ENCODE peak calls at places on chromosomes 6 and 20, in four cellular contexts. R is HepG2, B is GM12878, G is H1. V is an unnamed sample. For H3K4me1, the result is how much of the 10 kb centered on the place peaks cover.

GRCh38 chr6:74899416-74899815 is 306.4 kb downstream of the COL12A1 start:
- DNase-seq in B (no peak), R (peak), G (no peak), V (no peak)

GRCh38 chr6:106165885-106166485 is 79.8 kb downstream of the PRDM1 start:
- DNase-seq in G (no peak), B (no peak), R (peak), V (no peak)

GRCh38 chr6:15569035-15569995 is 93.5 kb downstream of the DTNBP1 start:
- DNase-seq in R (no peak), G (no peak), B (no peak), V (no peak)

GRCh38 chr6:41059569-41059968 is 6.6 kb downstream of the APOBEC2 start:
- DNase-seq in G (no peak), B (no peak), R (no peak), V (no peak)

GRCh38 chr6:36099872-36100483 is 30.3 kb upstream of the MAPK13 start:
- DNase-seq in B (no peak), R (no peak), G (no peak), V (no peak)

GRCh38 chr20:8161262-8162071 is 29.4 kb downstream of the PLCB1 start:
- DNase-seq in R (no peak), G (no peak), B (no peak), V (no peak)

GRCh38 chr6:157944983-157945931 is 36.4 kb upstream of the SYNJ2 start:
- DNase-seq in G (no peak), R (no peak), B (no peak), V (no peak)

GRCh38 chr6:79617521-79617941 is 13.6 kb upstream of the SH3BGRL2 start:
- DNase-seq in R (peak), G (no peak), B (no peak), V (no peak)

GRCh38 chr20:37384683-37385174 is 38.8 kb downstream of the SRC start:
- DNase-seq in R (no peak), G (peak), B (no peak), V (no peak)

GRCh38 chr20:1912056-1912455 is 16.8 kb downstream of the SIRPA start:
- DNase-seq in G (no peak), B (no peak), R (no peak), V (no peak)

GRCh38 chr6:169958510-169958909 is 207.1 kb downstream of the ERMARD start:
- DNase-seq in G (no peak), B (no peak), R (no peak), V (no peak)

GRCh38 chr6:56314683-56315523 is 67.5 kb upstream of the COL21A1 start:
- DNase-seq in G (peak), B (no peak), R (peak), V (peak)

GRCh38 chr6:125858427-125859320 is 67.9 kb downstream of the NCOA7 start:
- DNase-seq in G (peak), B (no peak), R (peak), V (peak)

GRCh38 chr6:42334870-42335269 is 116.9 kb downstream of the TRERF1 start:
- DNase-seq in R (no peak), G (no peak), B (no peak), V (no peak)

GRCh38 chr6:169212436-169212835 is 41.2 kb downstream of the THBS2 start:
- DNase-seq in R (no peak), B (no peak), G (no peak), V (no peak)

DNA sequence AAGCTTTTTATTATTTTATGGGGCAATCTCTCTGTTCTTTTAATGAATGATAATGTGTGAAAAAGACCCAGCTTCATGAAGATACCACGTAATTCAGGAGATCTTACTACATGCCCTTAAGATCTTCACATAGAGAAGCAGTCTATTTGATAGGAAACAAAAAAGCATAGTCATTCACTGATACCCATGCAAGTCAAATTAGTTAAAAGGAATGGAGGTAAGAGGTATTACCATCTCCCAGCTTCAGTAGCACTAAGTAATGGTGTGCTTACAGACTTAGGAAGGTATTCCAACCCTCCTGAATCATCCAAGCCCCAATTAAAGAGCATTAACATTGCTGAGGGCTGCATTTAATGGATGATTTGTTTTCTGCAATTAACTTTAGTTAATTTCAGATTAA is 364.7 kb downstream of the SYNE1 start:
- DNase-seq in R (no peak), G (no peak), B (no peak), V (no peak)
- H3K4me3 ChIP-seq in R (no peak), G (no peak), B (no peak), V (no peak)

DNA sequence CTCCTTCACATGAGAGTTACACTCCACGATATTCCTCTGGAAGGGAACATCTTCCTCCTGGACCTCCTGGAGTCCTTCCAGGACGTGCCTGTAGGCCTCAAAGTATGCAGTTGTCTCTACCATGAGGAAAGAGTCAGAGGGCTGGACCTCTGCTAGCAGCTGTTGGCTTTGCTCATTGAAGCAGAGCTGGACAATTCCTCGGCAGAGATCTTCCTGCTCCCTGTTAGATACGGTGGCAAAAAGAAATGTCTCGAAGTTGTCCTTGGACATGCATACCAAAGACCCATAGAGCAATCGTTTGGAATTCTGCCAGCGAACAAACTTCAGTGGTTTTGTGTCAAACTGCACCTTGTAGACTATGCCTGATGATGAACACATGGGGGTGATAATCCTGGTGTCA is 7.7 kb downstream of the ZNFX1 start:
- DNase-seq in R (no peak), G (no peak), B (no peak), V (no peak)
- H3K4me1 ChIP-seq in R (half or more), G (under half), B (under half), V (under half)

DNA sequence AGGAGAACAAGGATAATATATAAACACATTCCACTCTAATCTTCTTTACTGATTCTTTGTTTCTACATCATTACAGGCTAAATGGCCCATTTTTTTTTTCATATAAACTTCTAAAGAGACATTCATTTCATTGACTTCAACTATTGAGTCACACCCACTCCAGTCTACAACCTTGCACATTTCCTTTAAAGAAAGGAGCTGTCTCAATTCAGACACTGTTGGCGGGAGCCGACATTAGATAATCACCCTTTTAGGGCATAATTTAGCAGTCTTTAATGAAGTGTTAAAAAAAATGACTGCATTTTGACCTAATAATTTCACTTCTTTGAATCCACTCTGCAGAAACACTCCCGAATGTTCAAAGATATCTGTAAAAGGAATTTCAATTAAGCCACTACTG is 1.6 kb downstream of the EPM2A start:
- DNase-seq in R (no peak), B (no peak), G (no peak), V (no peak)
- TF ChIP-seq SUZ12 in R (no peak), B (no peak), G (no peak), V (no peak)

GRCh38 chr6:31548423-31548873 is 1.0 kb downstream of the NFKBIL1 start:
- DNase-seq in B (no peak), R (no peak), G (no peak), V (no peak)
- H3K4me3 ChIP-seq in B (peak), R (peak), G (no peak), V (peak)

DNA sequence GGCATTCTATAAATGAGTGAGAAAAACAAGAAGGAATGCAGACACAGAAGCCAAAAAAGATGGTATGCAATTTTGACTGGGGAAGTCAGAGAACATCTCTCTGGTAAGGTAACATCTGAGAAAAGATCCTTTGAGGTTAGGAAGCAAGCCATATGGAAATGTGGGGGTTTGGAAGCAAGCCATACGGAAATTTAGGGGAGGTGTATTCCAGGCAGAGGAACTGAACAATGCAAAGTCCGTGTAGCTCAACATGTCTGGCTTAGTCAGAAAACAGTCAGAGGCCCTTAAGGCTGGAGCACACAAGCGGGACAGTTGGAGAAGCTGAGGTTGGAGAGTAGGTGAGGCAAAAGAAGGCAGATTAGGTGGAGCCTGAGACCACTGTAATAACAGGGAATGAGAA is 35.3 kb downstream of the RALGAPA2 start:
- DNase-seq in G (no peak), B (no peak), R (no peak), V (no peak)
- H3K4me1 ChIP-seq in G (under half), B (under half), R (under half), V (under half)

GRCh38 chr6:138546733-138547185 is 47.5 kb upstream of the NHSL1 start:
- DNase-seq in R (peak), B (no peak), G (no peak), V (no peak)
- TF ChIP-seq SUZ12 in R (no peak), B (no peak), G (no peak), V (no peak)

GRCh38 chr20:34798871-34799270 is 26.6 kb downstream of the NCOA6 start:
- DNase-seq in B (no peak), R (no peak), G (no peak), V (no peak)
- H3K4me3 ChIP-seq in B (no peak), R (no peak), G (no peak), V (no peak)

GRCh38 chr6:7924867-7925266 is 14.3 kb upstream of the TXNDC5 start:
- DNase-seq in R (no peak), G (no peak), B (no peak), V (no peak)

GRCh38 chr6:7921071-7921470 is 10.5 kb upstream of the TXNDC5 start:
- DNase-seq in R (no peak), B (no peak), G (no peak), V (no peak)

GRCh38 chr6:7921582-7922199 is 11.1 kb upstream of the TXNDC5 start:
- DNase-seq in G (no peak), B (no peak), R (no peak), V (no peak)

GRCh38 chr6:7920425-7920824 is 9.8 kb upstream of the TXNDC5 start:
- DNase-seq in R (no peak), G (no peak), B (no peak), V (no peak)

DNA sequence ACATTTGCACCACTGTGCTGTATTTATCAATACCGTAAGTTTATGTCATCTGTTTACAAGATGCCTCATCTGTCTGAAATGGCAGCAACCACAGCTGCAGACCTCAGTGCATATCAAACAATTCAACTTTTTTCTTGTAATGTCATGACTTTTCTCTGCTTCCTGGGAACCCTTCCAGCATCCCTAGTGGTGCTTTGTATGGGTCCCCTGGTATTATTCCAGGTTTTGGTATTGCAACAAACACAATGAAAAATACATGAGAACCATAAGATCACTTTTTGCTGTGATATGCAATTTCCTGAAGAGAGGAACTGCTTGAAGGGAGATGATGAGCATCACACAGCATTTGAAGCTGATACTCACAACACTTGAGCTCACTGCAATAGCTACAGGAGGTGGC is 12.0 kb upstream of the TXNDC5 start:
- DNase-seq in B (no peak), R (no peak), G (no peak), V (no peak)
- H3K4me1 ChIP-seq in B (under half), R (under half), G (under half), V (under half)

GRCh38 chr6:73774311-73774766 is 78.3 kb downstream of the CD109 start:
- DNase-seq in B (peak), R (no peak), G (no peak), V (no peak)
- TF ChIP-seq SUZ12 in B (no peak), R (no peak), G (no peak), V (no peak)

GRCh38 chr6:52553719-52554118 is 23.1 kb downstream of the TRAM2 start:
- DNase-seq in B (no peak), R (no peak), G (no peak), V (no peak)

GRCh38 chr6:52553158-52553557 is 23.7 kb downstream of the TRAM2 start:
- DNase-seq in G (no peak), R (no peak), B (no peak), V (no peak)

GRCh38 chr6:52550014-52550575 is 26.8 kb downstream of the TRAM2 start:
- DNase-seq in G (no peak), R (no peak), B (no peak), V (no peak)

GRCh38 chr6:52552278-52552643 is 24.6 kb downstream of the TRAM2 start:
- DNase-seq in G (no peak), R (no peak), B (no peak), V (no peak)

DNA sequence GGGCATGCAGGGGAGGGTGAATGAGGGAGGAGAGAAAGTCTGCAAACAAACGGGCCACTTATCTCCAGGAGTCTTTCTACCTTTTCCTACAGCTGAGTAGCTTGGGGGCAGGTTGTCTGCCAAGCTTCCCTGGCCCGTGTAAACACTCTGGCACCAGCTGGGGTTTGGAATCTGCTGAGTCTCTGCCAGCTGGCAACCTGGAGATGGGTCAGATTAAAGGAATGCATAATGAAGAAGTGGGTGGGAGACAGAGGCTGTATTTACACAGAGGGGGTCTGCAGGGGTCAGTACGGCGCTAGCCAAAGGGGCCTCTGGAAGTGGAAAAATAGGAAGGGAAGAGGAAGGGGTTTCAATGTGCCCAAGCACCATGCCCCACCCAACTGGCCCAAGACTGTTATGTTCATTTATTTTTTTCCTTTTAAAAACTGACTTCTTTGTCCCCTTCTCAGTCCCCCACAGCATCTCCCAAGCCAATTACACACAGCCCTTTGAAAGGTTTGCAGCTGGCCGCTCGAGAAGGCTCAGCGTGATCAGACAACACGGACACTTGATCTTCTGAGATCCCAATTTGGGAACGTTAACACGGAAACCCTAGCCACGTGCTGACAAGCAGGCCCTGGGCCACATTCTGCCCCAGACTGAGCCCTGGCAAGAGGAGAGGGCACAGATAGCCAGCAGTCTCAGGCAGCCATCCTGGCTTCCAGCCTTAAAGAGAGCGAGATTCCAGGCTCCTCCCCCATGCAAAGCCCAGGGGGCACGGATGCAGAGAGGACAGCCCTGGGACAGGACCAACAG is 25.2 kb downstream of the TRAM2 start:
- DNase-seq in G (peak), B (no peak), R (peak), V (no peak)
- H3K4me3 ChIP-seq in G (peak), B (no peak), R (no peak), V (no peak)

V was measured in NT2/D1.